ENCODE peak calls at places on chromosomes 4 and X, in seven cellular contexts. B, N, X, Q, K, L and E are unnamed samples.

GRCh38 chr4:135838889-135839288 is 1637.3 kb upstream of the PABPC4L start:
- DNase-seq in K (no peak), X (peak; percentile 2), L (no peak), Q (no peak), N (peak; percentile 1), B (no peak), E (no peak)

GRCh38 chrX:134894373-134894895 is 96.4 kb upstream of the SMIM10 start:
- DNase-seq in Q (no peak), L (no peak), N (no peak), K (no peak), B (no peak), X (no peak), E (no peak)

GRCh38 chr4:3857316-3857926 is 91.2 kb downstream of the ADRA2C start:
- DNase-seq in N (no peak), K (no peak), B (no peak), X (no peak), L (no peak), Q (no peak), E (no peak)

GRCh38 chr4:109302366-109303140 is at the start of gene COL25A1:
- DNase-seq in K (no peak), Q (peak; percentile 11), L (peak; percentile 36), B (no peak), X (peak; percentile 16), N (no peak), E (peak; percentile 50)

GRCh38 chrX:16205840-16206239 is 38.6 kb downstream of the MAGEB17 start:
- DNase-seq in L (no peak), X (no peak), B (no peak), Q (no peak), N (no peak), K (no peak), E (no peak)

GRCh38 chr4:105257817-105258495 is 111.3 kb downstream of the TET2 start:
- DNase-seq in K (no peak), X (no peak), B (no peak), Q (no peak), L (no peak), N (no peak), E (no peak)

GRCh38 chr4:26141101-26141830 is 179.5 kb upstream of the RBPJ start:
- DNase-seq in K (no peak), B (no peak), Q (no peak), X (no peak), L (no peak), N (no peak), E (no peak)

GRCh38 chr4:174835536-174835935 is 6.5 kb upstream of the GLRA3 start:
- DNase-seq in X (no peak), K (no peak), N (no peak), B (no peak), Q (no peak), L (no peak), E (no peak)

GRCh38 chr4:67881226-67881625 is 2.6 kb downstream of the TMPRSS11D start:
- DNase-seq in B (no peak), K (no peak), L (no peak), N (no peak), X (no peak), Q (no peak), E (no peak)

GRCh38 chrX:150544222-150544787 is 24.1 kb upstream of the MTM1 start:
- DNase-seq in Q (peak; percentile 24), N (peak; percentile 10), K (no peak), B (no peak), X (no peak), L (no peak), E (peak; percentile 13)

GRCh38 chr4:73704314-73705055 is 35.9 kb upstream of the CXCL8 start:
- DNase-seq in L (peak; percentile 71), B (peak; percentile 71), K (no peak), X (peak; percentile 100), Q (peak; percentile 27), N (peak; percentile 43), E (peak; percentile 51)

GRCh38 chrX:73668779-73669178 is 105.8 kb downstream of the CHIC1 start:
- DNase-seq in N (no peak), B (no peak), X (no peak), Q (no peak), L (no peak), K (no peak), E (peak; percentile 62)

GRCh38 chr4:83605744-83606172 is 69.8 kb downstream of the GPAT3 start:
- DNase-seq in B (no peak), X (no peak), K (no peak), Q (no peak), L (no peak), N (no peak), E (no peak)

GRCh38 chr4:151197258-151197657 is 79.7 kb upstream of the PRSS48 start:
- DNase-seq in X (no peak), L (no peak), B (peak; percentile 24), Q (no peak), N (no peak), K (no peak), E (no peak)

GRCh38 chr4:187656953-187657352 is 338.6 kb upstream of the ZFP42 start:
- DNase-seq in K (no peak), L (no peak), B (no peak), N (no peak), Q (no peak), X (peak; percentile 90), E (no peak)

GRCh38 chr4:113596396-113596795 is 165.1 kb downstream of the CAMK2D start:
- DNase-seq in Q (no peak), N (no peak), L (no peak), K (no peak), B (no peak), X (no peak), E (no peak)

GRCh38 chr4:155143512-155143911 is 64.9 kb upstream of the NPY2R start:
- DNase-seq in Q (no peak), N (no peak), X (no peak), K (no peak), B (no peak), L (no peak), E (no peak)

GRCh38 chrX:139179592-139179991 is 350.9 kb upstream of the F9 start:
- DNase-seq in N (no peak), Q (no peak), B (no peak), X (no peak), K (no peak), L (no peak), E (no peak)

GRCh38 chr4:94488667-94489066 is 36.9 kb downstream of the PDLIM5 start:
- DNase-seq in B (no peak), L (no peak), X (peak; percentile 87), Q (no peak), N (peak; percentile 35), K (no peak), E (no peak)

GRCh38 chr4:16297003-16297402 is 70.7 kb upstream of the TAPT1 start:
- DNase-seq in K (no peak), L (no peak), Q (no peak), N (no peak), B (no peak), X (no peak), E (no peak)

GRCh38 chrX:70196961-70197805 is 19.9 kb downstream of the DGAT2L6 start:
- DNase-seq in N (peak; percentile 42), Q (peak; percentile 62), B (no peak), X (peak; percentile 40), K (peak; percentile 74), L (peak; percentile 56), E (peak; percentile 14)

GRCh38 chr4:52477191-52477590 is 181.9 kb downstream of the USP46 start:
- DNase-seq in B (no peak), L (no peak), N (no peak), Q (no peak), K (no peak), X (no peak), E (no peak)

GRCh38 chr4:147340547-147341225 is 140.2 kb upstream of the EDNRA start:
- DNase-seq in Q (no peak), L (no peak), B (no peak), N (no peak), K (no peak), X (peak; percentile 65), E (no peak)

DNA sequence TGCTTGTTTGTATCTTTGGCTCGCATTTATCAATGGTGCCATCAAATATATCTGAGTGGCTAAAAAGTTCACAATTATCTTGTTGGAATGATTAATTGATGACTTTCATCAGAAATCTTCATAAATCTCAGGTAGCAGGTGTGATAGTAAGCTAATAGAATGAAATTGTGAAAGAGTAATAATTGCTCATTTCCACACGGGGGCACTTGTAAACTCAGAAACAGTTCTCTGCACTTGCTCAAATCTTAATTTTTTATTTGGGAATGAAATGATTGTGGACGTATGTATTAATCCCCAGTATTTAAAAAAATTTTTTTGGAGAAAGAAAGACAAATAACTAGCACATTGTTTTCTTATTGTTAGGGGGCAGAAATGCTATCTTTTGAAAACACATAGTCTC is 132.8 kb downstream of the DTHD1 start:
- DNase-seq in L (no peak), K (no peak), Q (no peak), N (no peak), X (no peak), B (no peak), E (no peak)
- TF ChIP-seq CTCF in L (peak; percentile 30), K (no peak), Q (peak; percentile 15), N (peak; percentile 15), X (no peak), B (no peak), E (no peak)

DNA sequence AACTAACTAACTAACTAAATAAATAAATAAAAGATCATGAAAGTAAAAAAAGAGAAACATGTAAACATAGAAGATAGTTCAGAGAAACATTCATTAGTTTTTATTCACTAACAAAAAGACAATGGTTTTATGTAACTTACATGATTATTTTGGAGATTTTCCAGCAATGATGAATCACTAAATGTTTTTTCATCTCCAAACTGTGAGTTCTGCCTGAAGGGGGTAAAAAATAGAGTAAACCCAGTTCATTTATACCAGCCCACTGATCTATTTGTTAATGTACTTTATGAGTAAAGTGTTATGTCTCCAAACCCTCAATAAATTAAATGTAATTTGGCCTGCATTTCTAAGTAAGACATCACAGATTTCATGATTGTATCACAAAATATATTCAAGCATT is 101.1 kb downstream of the ATP8A1 start:
- DNase-seq in K (no peak), Q (no peak), B (no peak), X (no peak), L (no peak), N (no peak), E (no peak)
- H3K4me1 ChIP-seq in K (no peaks in the 10 kb centered on the region), Q (no peaks in the 10 kb centered on the region), B (peaks cover 2% of the 10 kb centered on the region), X (no peaks in the 10 kb centered on the region), L (no peaks in the 10 kb centered on the region), N (no peaks in the 10 kb centered on the region), E (no peaks in the 10 kb centered on the region)

DNA sequence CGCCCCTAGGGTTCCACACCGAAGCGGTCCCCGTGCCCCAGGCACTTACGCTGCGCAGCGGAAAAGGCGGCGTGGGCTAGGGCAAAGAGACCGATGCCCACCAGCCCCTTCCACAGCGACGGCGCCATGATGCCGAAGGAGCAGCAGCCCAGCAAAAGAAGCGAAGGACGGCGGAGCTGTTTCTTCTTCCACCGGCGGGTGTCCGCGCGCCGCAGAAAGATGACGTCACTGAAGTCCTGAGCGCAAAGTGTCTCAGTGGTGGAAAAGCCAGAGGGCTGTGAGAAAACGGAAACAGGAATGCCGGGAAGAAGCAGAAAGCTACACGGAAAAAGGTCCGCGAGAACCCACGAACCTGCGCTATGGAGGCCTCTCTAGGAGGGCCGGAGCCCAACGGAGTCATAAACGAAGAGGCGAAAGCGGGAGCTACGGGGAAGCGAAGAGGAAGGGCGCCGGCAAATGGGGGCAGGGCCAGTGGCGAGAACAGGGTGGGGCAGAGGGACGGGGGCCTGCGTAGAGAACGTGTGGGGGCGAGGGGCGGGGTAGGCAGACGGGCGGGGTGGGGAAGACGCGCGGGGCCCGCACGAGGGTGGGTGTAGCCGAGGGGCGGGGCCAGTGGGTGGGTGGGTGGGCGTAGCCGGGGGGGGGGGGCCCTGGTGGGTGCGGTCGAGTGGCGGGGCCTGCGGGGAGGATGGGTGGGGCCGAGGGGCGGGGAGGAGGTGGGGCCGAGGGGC is at the start of gene MMGT1:
- DNase-seq in K (peak; percentile 88), N (peak; percentile 71), X (peak; percentile 77), L (peak; percentile 79), B (peak; percentile 67), Q (peak; percentile 85), E (peak; percentile 86)
- TF ChIP-seq POLR2A in K (peak; percentile 28), N (peak; percentile 43), X (peak; percentile 56), L (peak; percentile 70), B (peak; percentile 41), Q (peak; percentile 65), E (no peak)

GRCh38 chrX:27918799-27919198 is 62.5 kb downstream of the DCAF8L1 start:
- DNase-seq in X (peak; percentile 4), Q (peak; percentile 54), L (peak; percentile 13), K (no peak), N (no peak), B (no peak), E (no peak)
- TF ChIP-seq CTCF in X (peak; percentile 35), Q (peak; percentile 25), L (peak; percentile 18), K (no peak), N (no peak), B (no peak), E (no peak)